ENCODE peak calls at places on chromosome 9, in ten cellular contexts. I, Y, D, J, W, R, Q, U, M and O are unnamed samples.
A peak's percentile ranks its signal among the peaks of the same experiment; 100 is the strongest.

GRCh38 chr9:97109194-97109811 is 70.4 kb upstream of the CTSV start:
- DNase-seq in I (peak; percentile 75), Y (no peak), D (peak; percentile 7), J (peak; percentile 80), W (peak; percentile 37), R (peak; percentile 63), Q (peak; percentile 70), U (peak; percentile 62), M (no peak), O (no peak)

GRCh38 chr9:76624381-76625048 is 139.7 kb upstream of the PCA3 start:
- DNase-seq in I (no peak), Y (no peak), D (peak; percentile 44), J (peak; percentile 15), W (no peak), R (no peak), Q (no peak), U (no peak), M (no peak), O (peak; percentile 9)

GRCh38 chr9:130327070-130327780 is 61.7 kb downstream of the HMCN2 start:
- DNase-seq in I (no peak), Y (no peak), D (no peak), J (peak; percentile 61), W (no peak), R (no peak), Q (no peak), U (no peak), M (no peak), O (no peak)

GRCh38 chr9:135413461-135413860 is 66.1 kb upstream of the PPP1R26 start:
- DNase-seq in I (no peak), Y (no peak), D (no peak), J (no peak), W (no peak), R (no peak), Q (no peak), U (no peak), M (no peak), O (no peak)

GRCh38 chr9:113701741-113702422 is 174.2 kb upstream of the ZNF618 start:
- DNase-seq in I (no peak), Y (no peak), D (no peak), J (no peak), W (no peak), R (no peak), Q (no peak), U (no peak), M (no peak), O (no peak)

GRCh38 chr9:38423939-38424843 is at the start of gene IGFBPL1:
- DNase-seq in I (no peak), Y (no peak), D (peak; percentile 15), J (peak; percentile 88), W (no peak), R (no peak), Q (no peak), U (no peak), M (no peak), O (no peak)

GRCh38 chr9:68738346-68738745 is 33.3 kb downstream of the PIP5K1B start:
- DNase-seq in I (no peak), Y (peak; percentile 29), D (no peak), J (no peak), W (no peak), R (no peak), Q (no peak), U (no peak), M (no peak), O (no peak)

GRCh38 chr9:2726620-2727335 is 9.5 kb downstream of the KCNV2 start:
- DNase-seq in I (peak; percentile 56), Y (no peak), D (no peak), J (no peak), W (no peak), R (peak; percentile 72), Q (peak; percentile 35), U (peak; percentile 66), M (no peak), O (no peak)

DNA sequence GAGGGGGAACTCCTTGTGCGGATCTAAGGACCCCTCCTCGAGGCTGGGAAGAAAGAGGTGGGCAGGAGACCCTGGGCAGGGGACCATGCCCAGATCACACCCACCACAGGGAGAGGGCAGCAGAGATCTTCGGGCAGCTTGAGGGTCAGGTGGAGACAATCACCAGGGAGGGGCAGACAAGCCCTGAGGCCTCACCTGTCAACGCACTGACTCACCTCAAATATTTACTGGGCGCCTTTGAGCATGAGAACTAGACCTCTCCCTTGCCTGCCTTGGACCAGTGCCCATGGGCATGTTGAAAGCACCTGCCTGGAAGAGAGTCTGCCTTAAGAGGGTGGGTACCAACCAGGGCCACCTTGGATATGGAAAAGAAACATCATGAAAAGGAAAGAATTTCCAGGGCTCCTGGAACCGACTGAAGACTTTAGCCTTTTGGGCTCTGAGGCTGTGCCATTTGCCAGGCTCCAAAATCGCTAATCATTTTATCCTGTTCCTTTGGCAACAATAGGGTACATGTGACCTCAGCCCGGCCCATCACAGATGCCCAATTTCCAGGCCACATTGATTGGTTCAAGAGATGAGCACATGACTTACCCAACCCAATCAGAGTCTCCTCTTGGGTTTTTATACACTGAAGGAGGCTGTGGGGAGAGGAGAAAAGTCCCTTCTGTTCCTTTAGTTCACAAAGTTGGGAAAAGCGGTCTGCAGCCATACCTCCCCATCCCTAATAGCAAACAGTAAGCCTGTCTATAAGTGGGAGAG is 10.4 kb upstream of the SPINK4 start:
- DNase-seq in I (peak; percentile 96), Y (no peak), D (no peak), J (no peak), W (peak; percentile 97), R (peak; percentile 98), Q (no peak), U (no peak), M (no peak), O (no peak)
- TF ChIP-seq CTCF in I (peak; percentile 93), Y (no peak), D (no peak), J (no peak), W (peak; percentile 94), R (peak; percentile 94), Q (no peak), U (no peak), M (peak; percentile 14), O (no peak)

GRCh38 chr9:77651203-77651602 is 3.1 kb upstream of the GNA14 start:
- DNase-seq in I (no peak), Y (no peak), D (no peak), J (no peak), W (no peak), R (no peak), Q (no peak), U (no peak), M (no peak), O (no peak)

GRCh38 chr9:77647267-77647658 is 859 bp downstream of the GNA14 start:
- DNase-seq in I (no peak), Y (no peak), D (peak; percentile 8), J (no peak), W (no peak), R (no peak), Q (no peak), U (peak; percentile 9), M (no peak), O (no peak)

GRCh38 chr9:77648458-77649108 is 461 bp upstream of the GNA14 start:
- DNase-seq in I (peak; percentile 52), Y (peak; percentile 64), D (no peak), J (peak; percentile 34), W (peak; percentile 59), R (peak; percentile 7), Q (peak; percentile 38), U (peak; percentile 17), M (peak; percentile 61), O (no peak)

GRCh38 chr9:77649109-77649812 is 1.1 kb upstream of the GNA14 start:
- DNase-seq in I (peak; percentile 61), Y (no peak), D (no peak), J (no peak), W (no peak), R (peak; percentile 45), Q (peak; percentile 71), U (peak; percentile 65), M (no peak), O (no peak)

DNA sequence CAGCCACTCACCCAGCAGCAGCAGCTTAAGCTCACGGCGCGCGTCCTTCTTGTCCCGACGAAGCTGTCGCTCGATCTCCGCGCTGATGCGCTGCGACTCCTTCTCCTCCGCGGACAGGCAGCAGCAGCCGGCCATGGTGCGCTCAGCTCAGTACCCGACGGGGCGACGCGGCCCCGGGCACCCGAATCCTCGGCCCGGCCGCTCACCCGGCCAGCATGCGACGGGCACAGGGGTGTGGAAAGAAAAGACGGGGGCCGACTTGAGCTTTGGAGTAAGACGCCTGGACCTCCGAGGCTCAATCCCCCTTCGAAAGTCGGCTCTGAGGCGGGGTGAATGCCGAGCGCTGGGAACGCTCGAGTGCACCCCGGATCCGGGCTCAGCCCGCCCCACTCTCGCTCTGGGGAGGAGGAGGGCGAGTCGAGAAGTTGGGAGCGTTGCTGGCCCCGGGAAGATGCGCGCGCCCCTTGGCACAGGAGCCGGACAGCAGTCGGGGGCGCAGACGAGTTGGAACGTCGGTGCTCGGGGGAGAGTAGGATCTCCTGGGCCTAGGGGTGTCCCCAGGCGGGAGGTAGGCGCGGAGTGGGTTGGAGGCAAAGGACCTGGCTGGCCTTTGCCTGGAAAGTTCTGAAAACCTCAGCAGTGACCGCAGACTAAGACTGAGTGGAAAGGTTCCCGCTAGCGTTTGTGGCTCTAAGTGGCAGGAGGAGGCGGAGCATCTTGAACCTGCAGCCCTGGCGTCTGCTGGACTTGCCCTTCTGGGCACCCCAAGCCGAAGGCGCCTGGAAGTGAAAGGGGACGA is at the start of gene GNA14:
- DNase-seq in I (no peak), Y (no peak), D (peak; percentile 20), J (peak; percentile 72), W (no peak), R (no peak), Q (peak; percentile 30), U (peak; percentile 36), M (peak; percentile 27), O (no peak)
- H3K4me3 ChIP-seq in I (peak within 1 kb of the TSS; percentile 71), Y (peak within 1 kb of the TSS; percentile 71), D (no peak within 1 kb of the TSS), J (peak within 1 kb of the TSS; percentile 45), W (peak within 1 kb of the TSS; percentile 42), R (peak within 1 kb of the TSS; percentile 2), Q (peak within 1 kb of the TSS; percentile 59), U (peak within 1 kb of the TSS; percentile 58), M (peak within 1 kb of the TSS; percentile 67), O (peak within 1 kb of the TSS; percentile 40)

GRCh38 chr9:125241863-125242739 is 958 bp upstream of the HSPA5 start:
- DNase-seq in I (no peak), Y (peak; percentile 29), D (no peak), J (no peak), W (no peak), R (no peak), Q (no peak), U (no peak), M (peak; percentile 40), O (no peak)

GRCh38 chr9:125239631-125240597 is 1.2 kb downstream of the HSPA5 start:
- DNase-seq in I (no peak), Y (no peak), D (no peak), J (no peak), W (no peak), R (no peak), Q (no peak), U (no peak), M (no peak), O (no peak)

GRCh38 chr9:125240649-125240999 is 519 bp downstream of the HSPA5 start:
- DNase-seq in I (peak; percentile 22), Y (no peak), D (no peak), J (peak; percentile 59), W (no peak), R (peak; percentile 8), Q (peak; percentile 46), U (peak; percentile 47), M (peak; percentile 61), O (no peak)

GRCh38 chr9:125238915-125239446 is 2.2 kb downstream of the HSPA5 start:
- DNase-seq in I (no peak), Y (no peak), D (no peak), J (no peak), W (no peak), R (no peak), Q (no peak), U (no peak), M (no peak), O (no peak)

DNA sequence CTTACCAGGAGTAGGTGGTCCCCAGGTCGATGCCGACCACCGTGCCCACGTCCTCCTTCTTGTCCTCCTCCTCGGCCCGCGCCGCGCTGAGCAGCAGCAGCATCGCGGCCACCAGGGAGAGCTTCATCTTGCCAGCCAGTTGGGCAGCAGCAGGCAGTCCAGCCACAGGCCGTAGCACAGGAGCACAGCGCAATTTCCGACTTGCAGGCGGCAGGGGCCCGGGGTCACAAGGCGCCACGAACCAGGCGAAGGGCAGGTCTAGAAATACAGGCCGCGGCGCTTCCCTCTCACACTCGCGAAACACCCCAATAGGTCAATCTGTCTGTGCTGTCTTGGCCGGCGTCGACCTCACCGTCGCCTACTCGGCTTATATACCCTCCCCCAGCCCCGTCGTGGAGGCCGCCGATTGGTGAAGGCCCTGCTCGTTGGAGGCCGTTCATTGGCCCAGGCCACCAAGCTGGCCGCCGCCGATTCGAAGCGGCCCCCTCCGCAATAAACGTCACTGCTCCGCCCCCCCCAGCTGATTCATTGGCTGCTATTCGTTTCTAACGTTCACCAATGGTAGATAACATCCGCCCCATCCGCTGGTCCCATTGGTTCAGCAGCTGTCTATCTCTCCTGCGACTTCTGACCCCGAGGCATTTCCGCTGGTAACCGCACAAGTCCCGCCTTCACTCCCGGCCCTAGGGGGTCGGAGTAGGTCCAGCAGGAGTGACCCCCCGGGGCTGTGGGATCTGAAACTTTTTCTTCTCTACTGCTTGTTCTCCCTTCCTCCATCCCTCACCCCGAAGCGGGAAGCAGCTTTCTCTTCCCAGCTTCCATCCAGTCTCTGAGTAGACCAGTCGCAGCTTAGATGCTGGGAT is at the start of gene HSPA5:
- DNase-seq in I (peak; percentile 97), Y (peak; percentile 100), D (peak; percentile 97), J (peak; percentile 99), W (peak; percentile 100), R (peak; percentile 99), Q (peak; percentile 100), U (peak; percentile 100), M (peak; percentile 99), O (peak; percentile 98)
- TF ChIP-seq CTCF in I (no peak), Y (peak; percentile 28), D (no peak), J (peak; percentile 37), W (peak; percentile 35), R (peak; percentile 13), Q (peak; percentile 6), U (peak; percentile 7), M (no peak), O (peak; percentile 31)

DNA sequence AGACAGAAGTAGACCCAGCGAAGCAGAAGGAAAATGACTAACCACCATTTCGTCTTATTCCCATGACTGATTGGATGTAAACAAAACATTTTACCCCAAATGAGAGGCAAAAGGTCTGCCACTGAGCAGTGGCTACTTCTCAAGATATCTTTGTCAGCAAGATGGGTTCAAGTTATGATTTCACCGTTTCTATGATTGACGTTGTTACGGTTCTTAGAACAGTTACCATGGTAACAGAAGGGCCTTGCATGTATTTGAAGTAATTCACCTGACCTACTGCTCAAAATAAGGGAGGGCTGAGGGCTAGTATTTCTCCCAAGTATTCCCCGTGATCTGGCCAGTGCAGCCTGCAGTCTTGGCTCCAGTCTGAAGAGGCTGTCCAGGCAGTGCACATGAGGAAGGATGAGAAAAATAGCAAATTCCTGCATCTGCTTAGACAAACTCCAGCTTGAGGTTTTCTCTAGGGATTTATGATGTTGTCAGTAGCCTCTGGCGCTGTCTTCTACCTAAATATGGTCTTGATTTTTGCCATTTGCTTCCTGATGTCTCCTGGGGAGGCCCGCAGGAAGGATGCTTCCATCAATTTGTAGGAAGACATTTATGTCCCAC is 372.7 kb downstream of the TMEM38B start:
- DNase-seq in I (no peak), Y (no peak), D (no peak), J (no peak), W (no peak), R (no peak), Q (no peak), U (no peak), M (no peak), O (no peak)
- H3K4me3 ChIP-seq in I (no peak overlapping the region), Y (no peak overlapping the region), D (no peak overlapping the region), J (no peak overlapping the region), W (no peak overlapping the region), R (no peak overlapping the region), Q (no peak overlapping the region), U (no peak overlapping the region), M (no peak overlapping the region), O (no peak overlapping the region)